ENCODE peak calls at places on chromosomes 4 and X, in seven cellular contexts. One of them, this sample, is unnamed.

GRCh38 chrX:290476-291166 is 9.4 kb downstream of the PLCXD1 start:
- DNase-seq in IMR-90: no peak
- DNase-seq in neuronal stem cell: no peak
- DNase-seq in mesenchymal stem cell: no peak
- DNase-seq in H9: no peak
- DNase-seq in mesendoderm: no peak
- DNase-seq in H1: no peak
- DNase-seq in this sample: no peak

GRCh38 chrX:49995021-49995731 is 72.8 kb downstream of the CLCN5 start:
- DNase-seq in neuronal stem cell: no peak
- DNase-seq in mesenchymal stem cell: peak; percentile 74
- DNase-seq in H1: no peak
- DNase-seq in mesendoderm: peak; percentile 86
- DNase-seq in IMR-90: peak; percentile 77
- DNase-seq in H9: no peak
- DNase-seq in this sample: peak; percentile 82

GRCh38 chr4:4914059-4914820 is 54.8 kb downstream of the MSX1 start:
- DNase-seq in mesendoderm: no peak
- DNase-seq in H9: no peak
- DNase-seq in H1: no peak
- DNase-seq in mesenchymal stem cell: no peak
- DNase-seq in neuronal stem cell: no peak
- DNase-seq in IMR-90: peak; percentile 53
- DNase-seq in this sample: peak; percentile 14

GRCh38 chr4:1736820-1737219 is 15.5 kb downstream of the TACC3 start:
- DNase-seq in IMR-90: no peak
- DNase-seq in mesendoderm: no peak
- DNase-seq in neuronal stem cell: no peak
- DNase-seq in H9: no peak
- DNase-seq in mesenchymal stem cell: no peak
- DNase-seq in H1: no peak
- DNase-seq in this sample: no peak

GRCh38 chr4:79223993-79224776 is 101.7 kb downstream of the NAA11 start:
- DNase-seq in H1: no peak
- DNase-seq in mesendoderm: no peak
- DNase-seq in mesenchymal stem cell: no peak
- DNase-seq in H9: no peak
- DNase-seq in IMR-90: no peak
- DNase-seq in neuronal stem cell: no peak
- DNase-seq in this sample: no peak

GRCh38 chr4:111959202-111959601 is 186.1 kb upstream of the FAM241A start:
- DNase-seq in IMR-90: peak; percentile 10
- DNase-seq in mesenchymal stem cell: peak; percentile 98
- DNase-seq in H1: no peak
- DNase-seq in H9: no peak
- DNase-seq in neuronal stem cell: no peak
- DNase-seq in mesendoderm: no peak
- DNase-seq in this sample: peak; percentile 40

GRCh38 chrX:150508461-150509367 is 59.7 kb upstream of the MTM1 start:
- DNase-seq in neuronal stem cell: no peak
- DNase-seq in mesenchymal stem cell: no peak
- DNase-seq in IMR-90: peak; percentile 10
- DNase-seq in mesendoderm: peak; percentile 42
- DNase-seq in H9: peak; percentile 69
- DNase-seq in H1: no peak
- DNase-seq in this sample: no peak

GRCh38 chrX:26387906-26388305 is 171.9 kb downstream of the MAGEB5 start:
- DNase-seq in neuronal stem cell: no peak
- DNase-seq in H1: no peak
- DNase-seq in mesenchymal stem cell: no peak
- DNase-seq in mesendoderm: no peak
- DNase-seq in H9: no peak
- DNase-seq in IMR-90: no peak
- DNase-seq in this sample: no peak

GRCh38 chr4:176883108-176883550 is 90.4 kb upstream of the VEGFC start:
- DNase-seq in H1: no peak
- DNase-seq in mesendoderm: no peak
- DNase-seq in neuronal stem cell: no peak
- DNase-seq in H9: no peak
- DNase-seq in mesenchymal stem cell: peak; percentile 64
- DNase-seq in IMR-90: peak; percentile 27
- DNase-seq in this sample: no peak

GRCh38 chr4:8730159-8730558 is 137.6 kb downstream of the CPZ start:
- DNase-seq in mesenchymal stem cell: no peak
- DNase-seq in IMR-90: no peak
- DNase-seq in H1: no peak
- DNase-seq in H9: peak; percentile 17
- DNase-seq in neuronal stem cell: no peak
- DNase-seq in mesendoderm: no peak
- DNase-seq in this sample: no peak

GRCh38 chrX:40773809-40774208 is 38.5 kb upstream of the MED14 start:
- DNase-seq in mesenchymal stem cell: peak; percentile 61
- DNase-seq in IMR-90: peak; percentile 60
- DNase-seq in neuronal stem cell: no peak
- DNase-seq in H1: no peak
- DNase-seq in mesendoderm: no peak
- DNase-seq in H9: no peak
- DNase-seq in this sample: no peak

GRCh38 chr4:143700060-143700419 is 435 bp downstream of the FREM3 start:
- DNase-seq in mesenchymal stem cell: no peak
- DNase-seq in H1: no peak
- DNase-seq in IMR-90: no peak
- DNase-seq in neuronal stem cell: peak; percentile 5
- DNase-seq in mesendoderm: peak; percentile 40
- DNase-seq in H9: peak; percentile 46
- DNase-seq in this sample: no peak

GRCh38 chr4:186727977-186728519 is 4.4 kb upstream of the FAT1 start:
- DNase-seq in IMR-90: no peak
- DNase-seq in neuronal stem cell: peak; percentile 18
- DNase-seq in H9: peak; percentile 62
- DNase-seq in mesendoderm: peak; percentile 95
- DNase-seq in mesenchymal stem cell: peak; percentile 50
- DNase-seq in H1: no peak
- DNase-seq in this sample: no peak

GRCh38 chr4:73308286-73308685 is 49.7 kb upstream of the ANKRD17 start:
- DNase-seq in H9: no peak
- DNase-seq in neuronal stem cell: no peak
- DNase-seq in H1: no peak
- DNase-seq in mesenchymal stem cell: peak; percentile 53
- DNase-seq in IMR-90: peak; percentile 61
- DNase-seq in mesendoderm: peak; percentile 40
- DNase-seq in this sample: peak; percentile 23

GRCh38 chr4:149838036-149838435 is 22.4 kb upstream of the IQCM start:
- DNase-seq in mesendoderm: no peak
- DNase-seq in mesenchymal stem cell: no peak
- DNase-seq in IMR-90: no peak
- DNase-seq in neuronal stem cell: no peak
- DNase-seq in H1: no peak
- DNase-seq in H9: no peak
- DNase-seq in this sample: no peak

GRCh38 chr4:37905526-37906169 is 14.8 kb downstream of the TBC1D1 start:
- DNase-seq in mesendoderm: no peak
- DNase-seq in IMR-90: no peak
- DNase-seq in H1: no peak
- DNase-seq in mesenchymal stem cell: no peak
- DNase-seq in neuronal stem cell: no peak
- DNase-seq in H9: no peak
- DNase-seq in this sample: no peak

GRCh38 chr4:20662851-20663250 is 37.4 kb upstream of the PACRGL start:
- DNase-seq in IMR-90: peak; percentile 4
- DNase-seq in H1: no peak
- DNase-seq in mesendoderm: no peak
- DNase-seq in mesenchymal stem cell: no peak
- DNase-seq in H9: no peak
- DNase-seq in neuronal stem cell: no peak
- DNase-seq in this sample: no peak

DNA sequence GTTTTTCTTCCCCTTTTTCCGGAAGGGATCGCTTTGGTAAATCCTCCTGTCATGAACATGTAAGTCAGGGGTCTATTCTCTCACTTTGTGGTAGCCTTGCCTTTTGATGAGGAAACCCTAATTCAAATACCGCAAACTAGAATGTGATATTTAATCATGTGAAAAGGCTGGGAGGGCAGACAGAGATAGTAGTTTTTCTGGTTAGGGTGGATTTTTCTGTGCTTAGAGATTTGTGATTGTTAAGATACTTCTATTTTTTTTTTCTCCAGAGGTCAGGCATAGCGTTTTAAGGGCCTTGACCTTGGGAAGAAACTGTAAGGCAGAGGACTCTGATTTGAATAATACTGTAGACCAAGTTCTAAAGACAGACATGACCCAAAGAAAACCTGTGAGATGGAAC is 41.8 kb upstream of the PACRGL start:
- DNase-seq in IMR-90: no peak
- DNase-seq in mesenchymal stem cell: no peak
- DNase-seq in mesendoderm: no peak
- DNase-seq in H9: no peak
- DNase-seq in H1: no peak
- DNase-seq in neuronal stem cell: no peak
- DNase-seq in this sample: no peak
- H3K4me1 ChIP-seq in IMR-90: no peaks in the 10 kb centered on the region
- H3K4me1 ChIP-seq in mesenchymal stem cell: no peaks in the 10 kb centered on the region
- H3K4me1 ChIP-seq in mesendoderm: no peaks in the 10 kb centered on the region
- H3K4me1 ChIP-seq in H9: peaks cover 3% of the 10 kb centered on the region
- H3K4me1 ChIP-seq in H1: no peaks in the 10 kb centered on the region
- H3K4me1 ChIP-seq in neuronal stem cell: no peaks in the 10 kb centered on the region
- H3K4me1 ChIP-seq in this sample: peaks cover 4% of the 10 kb centered on the region

GRCh38 chr4:114282937-114283336 is 303.5 kb upstream of the ARSJ start:
- DNase-seq in IMR-90: no peak
- DNase-seq in mesenchymal stem cell: no peak
- DNase-seq in H1: no peak
- DNase-seq in H9: no peak
- DNase-seq in neuronal stem cell: no peak
- DNase-seq in mesendoderm: no peak
- DNase-seq in this sample: no peak

GRCh38 chr4:114281561-114281960 is 302.1 kb upstream of the ARSJ start:
- DNase-seq in H9: no peak
- DNase-seq in IMR-90: peak; percentile 91
- DNase-seq in mesendoderm: no peak
- DNase-seq in H1: no peak
- DNase-seq in mesenchymal stem cell: peak; percentile 37
- DNase-seq in neuronal stem cell: no peak
- DNase-seq in this sample: peak; percentile 84

GRCh38 chr4:114286275-114286674 is 306.8 kb upstream of the ARSJ start:
- DNase-seq in H1: no peak
- DNase-seq in mesendoderm: no peak
- DNase-seq in mesenchymal stem cell: no peak
- DNase-seq in IMR-90: peak; percentile 64
- DNase-seq in H9: no peak
- DNase-seq in neuronal stem cell: no peak
- DNase-seq in this sample: no peak

GRCh38 chr4:114287079-114287696 is 307.7 kb upstream of the ARSJ start:
- DNase-seq in mesenchymal stem cell: no peak
- DNase-seq in H1: no peak
- DNase-seq in mesendoderm: no peak
- DNase-seq in neuronal stem cell: no peak
- DNase-seq in H9: no peak
- DNase-seq in IMR-90: no peak
- DNase-seq in this sample: no peak

GRCh38 chr4:114284629-114285028 is 305.2 kb upstream of the ARSJ start:
- DNase-seq in H1: no peak
- DNase-seq in H9: no peak
- DNase-seq in mesenchymal stem cell: no peak
- DNase-seq in IMR-90: no peak
- DNase-seq in mesendoderm: no peak
- DNase-seq in neuronal stem cell: no peak
- DNase-seq in this sample: no peak
- H2BK5ac ChIP-seq in H1: no peak overlapping the region
- H2BK5ac ChIP-seq in H9: no peak overlapping the region
- H2BK5ac ChIP-seq in mesenchymal stem cell: no peak overlapping the region
- H2BK5ac ChIP-seq in IMR-90: peak overlapping the region; percentile 54
- H2BK5ac ChIP-seq in mesendoderm: no peak overlapping the region
- H2BK5ac ChIP-seq in neuronal stem cell: no peak overlapping the region
- H2BK5ac ChIP-seq in this sample: no peak overlapping the region

DNA sequence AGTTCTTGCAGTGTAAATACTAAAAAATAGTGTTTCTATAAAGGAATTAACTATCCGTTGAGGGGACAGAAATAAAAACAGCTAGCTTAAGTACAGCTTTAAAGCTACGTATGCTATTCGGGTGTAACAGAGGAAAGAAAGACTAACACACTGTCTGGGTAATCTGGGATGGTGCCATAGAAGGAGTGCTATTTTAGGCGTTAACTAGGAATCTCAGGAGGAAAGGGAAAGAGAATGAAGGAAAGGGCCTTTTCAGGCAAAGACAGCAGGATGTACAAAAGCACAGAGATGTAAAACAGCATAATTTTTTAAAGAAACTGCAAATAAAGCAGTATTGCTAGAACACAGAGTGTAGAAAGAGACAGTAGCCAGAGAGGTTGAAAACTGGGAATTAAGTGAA is 161.8 kb downstream of the RAP1GDS1 start:
- DNase-seq in mesenchymal stem cell: no peak
- DNase-seq in H1: no peak
- DNase-seq in IMR-90: no peak
- DNase-seq in H9: no peak
- DNase-seq in neuronal stem cell: no peak
- DNase-seq in mesendoderm: no peak
- DNase-seq in this sample: no peak
- H2BK120ac ChIP-seq in mesenchymal stem cell: no peak overlapping the region
- H2BK120ac ChIP-seq in H1: no peak overlapping the region
- H2BK120ac ChIP-seq in IMR-90: no peak overlapping the region
- H2BK120ac ChIP-seq in H9: no peak overlapping the region
- H2BK120ac ChIP-seq in neuronal stem cell: no peak overlapping the region
- H2BK120ac ChIP-seq in mesendoderm: no peak overlapping the region
- H2BK120ac ChIP-seq in this sample: no peak overlapping the region

GRCh38 chrX:53265771-53266170 is 15.6 kb downstream of the IQSEC2 start:
- DNase-seq in H9: no peak
- DNase-seq in H1: no peak
- DNase-seq in mesendoderm: no peak
- DNase-seq in neuronal stem cell: no peak
- DNase-seq in IMR-90: peak; percentile 69
- DNase-seq in mesenchymal stem cell: peak; percentile 28
- DNase-seq in this sample: peak; percentile 26

GRCh38 chrX:53268173-53268572 is 13.2 kb downstream of the IQSEC2 start:
- DNase-seq in IMR-90: no peak
- DNase-seq in H1: no peak
- DNase-seq in H9: no peak
- DNase-seq in mesendoderm: no peak
- DNase-seq in neuronal stem cell: no peak
- DNase-seq in mesenchymal stem cell: no peak
- DNase-seq in this sample: no peak

GRCh38 chrX:53266914-53267313 is 14.5 kb downstream of the IQSEC2 start:
- DNase-seq in neuronal stem cell: no peak
- DNase-seq in H1: no peak
- DNase-seq in mesendoderm: no peak
- DNase-seq in IMR-90: no peak
- DNase-seq in mesenchymal stem cell: no peak
- DNase-seq in H9: no peak
- DNase-seq in this sample: no peak

GRCh38 chrX:53263597-53264094 is 17.7 kb downstream of the IQSEC2 start:
- DNase-seq in mesendoderm: peak; percentile 55
- DNase-seq in neuronal stem cell: no peak
- DNase-seq in IMR-90: peak; percentile 71
- DNase-seq in H1: no peak
- DNase-seq in H9: no peak
- DNase-seq in mesenchymal stem cell: peak; percentile 82
- DNase-seq in this sample: no peak

DNA sequence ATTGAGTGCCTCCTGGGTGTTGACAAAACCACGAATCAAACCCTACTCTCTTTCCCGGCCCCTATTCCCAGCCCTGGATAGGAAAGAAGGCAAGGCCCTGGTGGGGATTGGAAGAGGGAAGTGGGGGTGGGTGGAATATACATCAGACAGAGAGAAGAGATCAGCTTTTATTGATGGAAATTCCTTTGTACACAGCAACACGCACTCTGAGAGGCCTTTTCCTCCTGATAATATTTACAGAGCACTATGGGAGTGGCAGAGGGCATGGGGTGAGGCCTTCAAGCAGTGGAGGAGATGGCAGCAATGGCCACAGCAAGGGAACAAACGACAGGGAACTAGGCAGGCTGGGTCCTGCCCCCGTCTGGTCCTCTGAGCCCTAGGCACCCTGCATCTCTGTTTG is 15.2 kb downstream of the IQSEC2 start:
- DNase-seq in H9: no peak
- DNase-seq in neuronal stem cell: no peak
- DNase-seq in IMR-90: no peak
- DNase-seq in mesendoderm: no peak
- DNase-seq in mesenchymal stem cell: no peak
- DNase-seq in H1: no peak
- DNase-seq in this sample: no peak
- H3K4me1 ChIP-seq in H9: no peaks in the 10 kb centered on the region
- H3K4me1 ChIP-seq in neuronal stem cell: no peaks in the 10 kb centered on the region
- H3K4me1 ChIP-seq in IMR-90: peaks cover 24% of the 10 kb centered on the region
- H3K4me1 ChIP-seq in mesendoderm: no peaks in the 10 kb centered on the region
- H3K4me1 ChIP-seq in mesenchymal stem cell: peaks cover 31% of the 10 kb centered on the region
- H3K4me1 ChIP-seq in H1: no peaks in the 10 kb centered on the region
- H3K4me1 ChIP-seq in this sample: no peaks in the 10 kb centered on the region